ENCODE peak calls at places on chromosomes 7 and 10, in nine cellular contexts. Q is head of caudate nucleus; H is M059J; C is HCEC 1CT; S is HTR-8/SVneo; T is stimulated activated CD4-positive, alpha-beta T cell treated with anti-CD3 and anti-CD28 coated beads, Interleukin-1b, Interleukin-23, amount 100 ng/mL, for 24 hours; Y is caudate nucleus; U is memory B cell; F is KBM-7. L is an unnamed sample.

GRCh38 chr10:77618117-77618516 is 19.5 kb downstream of the KCNMA1 start:
- DNase-seq in Q (no peak), H (no peak), C (peak; percentile 27), S (no peak), T (no peak), Y (no peak), U (no peak), F (no peak), L (no peak)

GRCh38 chr10:114400091-114400490 is 4.2 kb downstream of the AFAP1L2 start:
- DNase-seq in Q (no peak), H (no peak), C (no peak), S (no peak), T (no peak), Y (no peak), U (no peak), F (no peak), L (no peak)

GRCh38 chr10:84074521-84074920 is 64.8 kb upstream of the GHITM start:
- DNase-seq in Q (no peak), H (no peak), C (no peak), S (no peak), T (no peak), Y (no peak), U (no peak), F (no peak), L (no peak)

GRCh38 chr7:128830231-128831177 is at the start of gene FLNC:
- DNase-seq in Q (no peak), H (peak; percentile 69), C (peak; percentile 59), S (peak; percentile 59), T (peak; percentile 7), Y (no peak), U (peak; percentile 54), F (peak; percentile 45), L (peak; percentile 63)

GRCh38 chr10:360653-361052 is 225.4 kb downstream of the ZMYND11 start:
- DNase-seq in Q (no peak), H (no peak), C (no peak), S (no peak), T (no peak), Y (no peak), U (no peak), F (no peak), L (no peak)

GRCh38 chr7:25522727-25523126 is 294.4 kb upstream of the NPVF start:
- DNase-seq in Q (no peak), H (no peak), C (no peak), S (no peak), T (no peak), Y (no peak), U (no peak), F (no peak), L (no peak)

GRCh38 chr7:36029846-36030510 is 123.1 kb upstream of the EEPD1 start:
- DNase-seq in Q (no peak), H (peak; percentile 34), C (no peak), S (no peak), T (no peak), Y (no peak), U (no peak), F (no peak), L (no peak)

GRCh38 chr10:59885430-59886134 is 20.8 kb downstream of the CCDC6 start:
- DNase-seq in Q (no peak), H (no peak), C (no peak), S (no peak), T (no peak), Y (no peak), U (peak; percentile 51), F (peak; percentile 86), L (no peak)

GRCh38 chr10:102656791-102657371 is 12.6 kb downstream of the TRIM8 start:
- DNase-seq in Q (no peak), H (no peak), C (no peak), S (no peak), T (no peak), Y (no peak), U (no peak), F (no peak), L (no peak)

GRCh38 chr7:104883248-104883717 is 130.7 kb upstream of the KMT2E start:
- DNase-seq in Q (no peak), H (no peak), C (no peak), S (no peak), T (no peak), Y (no peak), U (no peak), F (no peak), L (no peak)

GRCh38 chr7:117669818-117670217 is 190.0 kb downstream of the CFTR start:
- DNase-seq in Q (peak; percentile 31), H (no peak), C (no peak), S (no peak), T (no peak), Y (no peak), U (no peak), F (no peak), L (no peak)

GRCh38 chr10:116088985-116089384 is 184.0 kb downstream of the GFRA1 start:
- DNase-seq in Q (no peak), H (no peak), C (no peak), S (no peak), T (no peak), Y (no peak), U (no peak), F (no peak), L (no peak)

L was measured in heart right ventricle.